ENCODE peak calls at places on chromosomes 6 and 20, in four cellular contexts. O, V, T and I are unnamed samples.

GRCh38 chr6:139250296-139251274 is 41.2 kb downstream of the TXLNB start:
- DNase-seq in O (peak), V (peak), T (peak), I (peak)

GRCh38 chr20:35369804-35370203 is 42.0 kb downstream of the UQCC1 start:
- DNase-seq in O (no peak), V (no peak), T (peak), I (no peak)

GRCh38 chr6:12875061-12875460 is 158.5 kb downstream of the PHACTR1 start:
- DNase-seq in O (no peak), V (no peak), T (peak), I (no peak)

GRCh38 chr6:82385102-82385501 is 21.5 kb downstream of the TPBG start:
- DNase-seq in O (no peak), V (no peak), T (no peak), I (no peak)

GRCh38 chr6:12472601-12473038 is 182.5 kb downstream of the EDN1 start:
- DNase-seq in O (peak), V (peak), T (peak), I (no peak)

GRCh38 chr6:17204548-17204947 is 76.6 kb upstream of the RBM24 start:
- DNase-seq in O (no peak), V (no peak), T (no peak), I (no peak)

GRCh38 chr20:23048283-23049200 is 930 bp downstream of the THBD start:
- DNase-seq in O (peak), V (peak), T (no peak), I (peak)

GRCh38 chr6:106182455-106182854 is 96.3 kb downstream of the PRDM1 start:
- DNase-seq in O (no peak), V (no peak), T (no peak), I (no peak)

GRCh38 chr20:57661201-57662027 is 41.2 kb upstream of the ZBP1 start:
- DNase-seq in O (peak), V (peak), T (no peak), I (peak)

GRCh38 chr20:53216478-53216855 is 244.3 kb downstream of the TSHZ2 start:
- DNase-seq in O (no peak), V (no peak), T (no peak), I (no peak)

GRCh38 chr6:43334466-43335095 is 26.0 kb upstream of the CRIP3 start:
- DNase-seq in O (no peak), V (no peak), T (peak), I (no peak)

GRCh38 chr6:116955773-116956172 is 78.7 kb downstream of the RFX6 start:
- DNase-seq in O (no peak), V (no peak), T (no peak), I (no peak)

GRCh38 chr6:127342296-127342945 is 988 bp downstream of the ECHDC1 start:
- DNase-seq in O (no peak), V (peak), T (peak), I (no peak)

GRCh38 chr6:16901777-16902176 is 140.5 kb upstream of the ATXN1 start:
- DNase-seq in O (peak), V (peak), T (no peak), I (no peak)

GRCh38 chr20:11333634-11334033 is 584.1 kb upstream of the BTBD3 start:
- DNase-seq in O (no peak), V (no peak), T (no peak), I (no peak)

GRCh38 chr6:3377536-3378397 is 79.1 kb downstream of the SLC22A23 start:
- DNase-seq in O (no peak), V (no peak), T (no peak), I (no peak)

GRCh38 chr6:167328086-167328485 is 3.2 kb downstream of the TTLL2 start:
- DNase-seq in O (no peak), V (no peak), T (no peak), I (no peak)

GRCh38 chr20:47606414-47607207 is 104.9 kb downstream of the NCOA3 start:
- DNase-seq in O (no peak), V (no peak), T (no peak), I (no peak)

GRCh38 chr6:69096681-69097080 is 461.6 kb downstream of the ADGRB3 start:
- DNase-seq in O (no peak), V (no peak), T (no peak), I (no peak)

GRCh38 chr20:38210741-38211140 is 45.7 kb upstream of the TGM2 start:
- DNase-seq in O (no peak), V (no peak), T (no peak), I (no peak)

GRCh38 chr6:903746-904145 is 210.8 kb upstream of the EXOC2 start:
- DNase-seq in O (no peak), V (no peak), T (no peak), I (no peak)

GRCh38 chr6:139230421-139230840 is 61.4 kb downstream of the TXLNB start:
- DNase-seq in O (no peak), V (no peak), T (peak), I (no peak)

GRCh38 chr6:114323784-114324183 is 19.0 kb downstream of the HS3ST5 start:
- DNase-seq in O (no peak), V (no peak), T (no peak), I (no peak)

GRCh38 chr6:65637289-65638046 is 69.6 kb downstream of the EYS start:
- DNase-seq in O (no peak), V (no peak), T (no peak), I (no peak)

GRCh38 chr20:6665621-6666345 is 101.7 kb upstream of the BMP2 start:
- DNase-seq in O (no peak), V (no peak), T (no peak), I (no peak)

GRCh38 chr6:154457881-154458284 is 52.6 kb downstream of the CNKSR3 start:
- DNase-seq in O (no peak), V (peak), T (no peak), I (no peak)

GRCh38 chr20:8073024-8073832 is 53.7 kb upstream of the TMX4 start:
- DNase-seq in O (no peak), V (no peak), T (peak), I (no peak)

GRCh38 chr6:47343631-47344421 is 34.1 kb upstream of the TNFRSF21 start:
- DNase-seq in O (no peak), V (peak), T (no peak), I (no peak)

GRCh38 chr6:131910219-131910589 is 41.0 kb downstream of the CCN2 start:
- DNase-seq in O (no peak), V (no peak), T (no peak), I (no peak)

GRCh38 chr20:48783533-48784272 is 44.1 kb downstream of the PREX1 start:
- DNase-seq in O (no peak), V (no peak), T (no peak), I (no peak)

GRCh38 chr20:48786916-48787676 is 40.7 kb downstream of the PREX1 start:
- DNase-seq in O (no peak), V (no peak), T (no peak), I (peak)

GRCh38 chr20:48784273-48784641 is 43.5 kb downstream of the PREX1 start:
- DNase-seq in O (no peak), V (no peak), T (no peak), I (no peak)

GRCh38 chr20:48785256-48785655 is 42.5 kb downstream of the PREX1 start:
- DNase-seq in O (no peak), V (no peak), T (no peak), I (no peak)

GRCh38 chr20:48785801-48786200 is 42.0 kb downstream of the PREX1 start:
- DNase-seq in O (no peak), V (no peak), T (no peak), I (no peak)
- TF ChIP-seq CTCF in O (no peak), V (no peak), T (no peak), I (no peak)

GRCh38 chr6:79157961-79158644 is 76.4 kb downstream of the HMGN3 start:
- DNase-seq in O (no peak), V (no peak), T (no peak), I (no peak)

DNA sequence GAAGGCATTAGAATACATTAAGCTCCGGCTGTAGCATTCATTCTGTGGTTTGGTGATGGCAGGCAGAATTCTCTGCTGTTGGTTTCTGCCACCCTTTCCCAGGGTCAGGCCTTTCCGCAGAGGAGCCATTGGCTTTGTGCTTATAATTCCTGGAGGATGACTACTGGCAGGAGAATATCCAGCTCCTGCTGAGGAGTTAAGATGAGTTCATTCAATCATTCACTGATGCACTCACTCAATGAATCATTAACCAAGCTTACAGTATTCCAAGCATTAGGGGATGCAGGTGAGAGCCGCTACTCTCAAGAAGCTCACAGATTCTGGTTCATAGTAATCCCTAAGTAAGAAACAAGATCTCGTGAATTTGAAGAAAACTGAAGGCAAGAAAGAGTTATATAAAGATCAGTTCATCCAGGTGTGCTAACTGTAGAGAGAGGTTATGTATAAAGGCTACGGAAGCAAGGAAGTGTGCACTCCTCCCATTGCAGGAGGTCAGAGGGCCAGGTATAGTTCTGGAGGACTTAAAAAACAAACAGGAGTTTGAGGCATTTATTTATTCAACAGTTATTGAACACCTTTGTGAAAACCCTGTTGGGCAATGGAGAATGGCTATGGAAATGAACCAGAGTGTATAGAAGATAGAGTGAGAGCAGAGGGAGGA is 75.5 kb downstream of the HMGN3 start:
- DNase-seq in O (no peak), V (no peak), T (no peak), I (no peak)
- TF ChIP-seq CTCF in O (no peak), V (no peak), T (no peak), I (no peak)

GRCh38 chr20:63058696-63059335 is 52.1 kb upstream of the BHLHE23 start:
- DNase-seq in O (no peak), V (no peak), T (no peak), I (peak)

GRCh38 chr20:63055575-63056235 is 48.9 kb upstream of the BHLHE23 start:
- DNase-seq in O (no peak), V (no peak), T (no peak), I (peak)

GRCh38 chr20:63054695-63055240 is 48.0 kb upstream of the BHLHE23 start:
- DNase-seq in O (no peak), V (no peak), T (no peak), I (no peak)

GRCh38 chr20:63057133-63058117 is 50.7 kb upstream of the BHLHE23 start:
- DNase-seq in O (no peak), V (no peak), T (no peak), I (peak)

GRCh38 chr20:63056236-63057132 is 49.7 kb upstream of the BHLHE23 start:
- DNase-seq in O (no peak), V (peak), T (peak), I (peak)
- TF ChIP-seq CTCF in O (peak), V (peak), T (peak), I (peak)

GRCh38 chr20:63132715-63133471 is 83.0 kb downstream of the YTHDF1 start:
- DNase-seq in O (no peak), V (peak), T (no peak), I (peak)

GRCh38 chr20:63134201-63134612 is 81.7 kb downstream of the YTHDF1 start:
- DNase-seq in O (no peak), V (peak), T (no peak), I (peak)

GRCh38 chr20:63133481-63134091 is 82.3 kb downstream of the YTHDF1 start:
- DNase-seq in O (no peak), V (peak), T (no peak), I (no peak)

GRCh38 chr20:63130654-63131577 is 85.0 kb downstream of the YTHDF1 start:
- DNase-seq in O (no peak), V (no peak), T (no peak), I (peak)

DNA sequence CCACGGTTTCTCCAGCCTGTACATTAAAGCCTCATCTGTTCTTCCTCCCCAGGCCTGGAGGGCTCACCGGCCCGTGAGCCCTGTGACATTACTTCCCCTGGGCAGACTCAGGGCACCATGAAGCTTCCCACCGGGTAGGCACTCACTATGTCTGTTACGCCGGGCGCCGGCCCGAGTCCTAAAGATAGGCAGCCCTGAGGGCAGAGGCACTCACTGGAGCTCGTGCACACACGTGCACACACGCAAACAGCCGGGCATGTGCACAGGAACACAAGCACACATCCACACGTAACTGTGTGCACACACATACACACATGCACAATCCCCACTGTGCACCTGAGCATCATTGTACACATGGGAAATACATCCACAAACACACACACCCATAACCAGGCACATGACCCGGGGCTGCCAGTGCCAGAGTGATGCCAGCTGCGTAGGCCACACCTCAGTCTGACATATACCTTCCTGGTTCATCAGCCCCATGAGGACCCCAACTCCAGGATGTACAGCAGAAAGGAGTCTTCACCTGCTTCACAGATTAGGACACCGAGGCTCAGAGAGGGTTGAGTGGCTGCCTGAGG is 83.7 kb downstream of the YTHDF1 start:
- DNase-seq in O (no peak), V (peak), T (no peak), I (peak)
- TF ChIP-seq CTCF in O (no peak), V (no peak), T (no peak), I (no peak)

DNA sequence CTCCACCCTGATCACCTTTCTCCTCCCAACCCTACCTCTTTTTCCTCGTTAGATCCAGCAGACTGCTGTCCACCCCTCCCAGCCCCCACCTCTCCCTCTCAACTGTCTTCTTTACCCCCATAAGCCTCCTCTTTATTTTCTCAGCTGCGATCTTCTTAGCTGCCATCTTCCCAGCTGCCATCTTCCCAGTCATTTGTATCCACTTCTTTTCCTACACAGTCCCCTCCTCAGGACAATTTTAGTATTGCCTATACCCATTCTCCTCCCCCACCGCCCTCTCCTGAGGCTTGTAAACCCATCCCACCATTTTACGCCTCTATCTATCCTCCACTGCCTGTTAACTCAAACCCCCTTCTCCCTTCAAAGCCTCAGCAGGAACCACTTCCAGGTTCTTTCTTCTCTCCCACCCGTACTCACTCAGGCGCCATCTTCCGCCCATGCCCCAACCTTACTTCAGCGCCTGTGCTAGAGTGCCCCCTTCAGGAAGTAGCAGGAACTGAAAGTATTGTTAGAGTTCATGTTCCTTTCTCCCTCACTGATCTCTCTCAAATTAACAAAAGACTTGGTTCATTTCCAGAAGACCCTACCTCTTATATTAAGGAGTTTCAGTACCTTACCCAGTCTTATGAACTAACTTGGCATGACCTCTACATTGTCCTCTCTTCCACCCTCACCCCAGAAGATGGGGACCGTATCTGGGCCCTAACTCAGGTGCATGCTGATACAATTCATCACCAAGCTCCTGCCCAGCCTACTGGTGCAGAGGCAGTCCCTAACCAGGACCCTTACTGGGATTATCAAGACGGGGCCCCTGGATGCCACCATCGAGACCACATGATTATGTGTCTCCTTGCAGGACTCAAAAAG is 236.0 kb downstream of the ADGRG6 start:
- DNase-seq in O (no peak), V (no peak), T (peak), I (no peak)
- TF ChIP-seq CTCF in O (no peak), V (peak), T (peak), I (peak)